ENCODE peak calls at places on chromosomes 13 and 19, in seven cellular contexts. Q is hepatocyte, K is activated T-cell treated with anti-CD3 and anti-CD28 coated beads for 24 hours, Z is GM04504, P is esophagus muscularis mucosa, H is EH, L is EL. R is an unnamed sample.

GRCh38 chr19:10259162-10259905 is 7.3 kb downstream of the MRPL4 start:
- DNase-seq in P (no peak), Z (peak), Q (peak), H (peak), K (peak), L (peak), R (peak)

GRCh38 chr13:20782116-20782708 is 8.5 kb upstream of the EEF1AKMT1 start:
- DNase-seq in K (no peak), Q (no peak), L (no peak), H (no peak), Z (no peak), P (no peak), R (no peak)

GRCh38 chr13:93847162-93847561 is 620.6 kb downstream of the GPC6 start:
- DNase-seq in K (no peak), L (peak), Z (peak), Q (peak), H (peak), P (no peak), R (no peak)

GRCh38 chr13:99087954-99088491 is 110.2 kb upstream of the DOCK9 start:
- DNase-seq in H (no peak), L (no peak), Z (no peak), K (peak), P (no peak), Q (peak), R (peak)

GRCh38 chr19:48169974-48170803 is at the start of the genes LIG1 and ZSWIM9:
- DNase-seq in K (peak), L (peak), H (peak), Z (peak), P (peak), Q (peak), R (peak)

GRCh38 chr13:59834801-59835200 is 328.9 kb downstream of the DIAPH3 start:
- DNase-seq in K (no peak), H (peak), Q (no peak), L (peak), Z (peak), P (no peak), R (no peak)

GRCh38 chr19:13037161-13037560 is 41.9 kb downstream of the NFIX start:
- DNase-seq in K (no peak), Q (no peak), Z (no peak), P (no peak), L (peak), H (peak), R (no peak)

GRCh38 chr13:28530729-28531194 is 35.8 kb upstream of the FLT1 start:
- DNase-seq in H (peak), P (no peak), Z (no peak), Q (no peak), K (no peak), L (peak), R (no peak)

GRCh38 chr13:43915451-43915850 is 35.7 kb downstream of the LACC1 start:
- DNase-seq in Z (no peak), K (no peak), H (peak), P (no peak), L (no peak), Q (no peak), R (no peak)

GRCh38 chr13:51935326-51936171 is 73.8 kb downstream of the CCDC70 start:
- DNase-seq in Z (no peak), L (peak), H (peak), K (no peak), P (no peak), Q (peak), R (no peak)

GRCh38 chr13:42895781-42896180 is 96.3 kb downstream of the EPSTI1 start:
- DNase-seq in K (no peak), Z (no peak), Q (no peak), P (no peak), L (no peak), H (no peak), R (no peak)

GRCh38 chr13:60158321-60158801 is 5.4 kb downstream of the DIAPH3 start:
- DNase-seq in Q (no peak), L (no peak), Z (no peak), P (no peak), K (no peak), H (no peak), R (no peak)

R was measured in germinal center.